ENCODE peak calls at places on chromosomes 13 and 19, in seven cellular contexts. T is iPS DF 6.9, L is fibroblast of lung, I is mesendoderm, S is Caco-2, W is thyroid gland, A is neuronal stem cell. M is an unnamed sample.

GRCh38 chr13:80132741-80133601 is 208.0 kb downstream of the SPRY2 start:
- DNase-seq in A (no peak), S (peak; percentile 87), I (peak; percentile 65), W (peak; percentile 62), L (peak; percentile 65), T (no peak), M (no peak)

GRCh38 chr13:90723381-90723780 is 624.1 kb upstream of the MIR17HG start:
- DNase-seq in A (no peak), T (no peak), S (no peak), W (no peak), I (no peak), L (no peak), M (no peak)

GRCh38 chr13:33184131-33184485 is 101.4 kb downstream of the STARD13 start:
- DNase-seq in W (no peak), T (no peak), L (no peak), S (no peak), I (peak; percentile 54), A (no peak), M (no peak)

GRCh38 chr19:27741236-27741635 is 1471.7 kb downstream of the UQCRFS1 start:
- DNase-seq in A (no peak), T (no peak), S (no peak), I (no peak), W (no peak), L (no peak), M (no peak)

GRCh38 chr19:28422791-28423650 is 789.9 kb downstream of the UQCRFS1 start:
- DNase-seq in T (no peak), S (no peak), L (no peak), I (peak; percentile 60), A (no peak), W (no peak), M (no peak)

GRCh38 chr19:1009043-1009975 is 9.1 kb downstream of the GRIN3B start:
- DNase-seq in W (no peak), L (peak; percentile 92), A (no peak), T (no peak), S (no peak), I (no peak), M (no peak)

GRCh38 chr13:95552539-95553270 is at the start of gene CLDN10:
- DNase-seq in T (peak; percentile 50), W (no peak), S (no peak), L (no peak), I (peak; percentile 80), A (peak; percentile 77), M (no peak)

GRCh38 chr19:29371766-29372415 is 153.9 kb upstream of the VSTM2B start:
- DNase-seq in S (no peak), A (no peak), L (no peak), I (no peak), W (no peak), T (no peak), M (no peak)

GRCh38 chr19:46975918-46976782 is 43.5 kb upstream of the NPAS1 start:
- DNase-seq in L (peak; percentile 97), W (peak; percentile 100), A (peak; percentile 59), I (peak; percentile 97), T (no peak), S (peak; percentile 68), M (no peak)

GRCh38 chr19:2661615-2662014 is 40.9 kb downstream of the GNG7 start:
- DNase-seq in L (no peak), W (no peak), A (no peak), T (no peak), I (peak; percentile 24), S (peak; percentile 62), M (no peak)

GRCh38 chr19:52115526-52116053 is 20.0 kb upstream of the ZNF841 start:
- DNase-seq in L (no peak), S (no peak), T (no peak), I (peak; percentile 20), A (no peak), W (no peak), M (no peak)

GRCh38 chr19:52114691-52115090 is 19.1 kb upstream of the ZNF841 start:
- DNase-seq in A (no peak), I (no peak), T (no peak), W (no peak), L (no peak), S (no peak), M (no peak)

DNA sequence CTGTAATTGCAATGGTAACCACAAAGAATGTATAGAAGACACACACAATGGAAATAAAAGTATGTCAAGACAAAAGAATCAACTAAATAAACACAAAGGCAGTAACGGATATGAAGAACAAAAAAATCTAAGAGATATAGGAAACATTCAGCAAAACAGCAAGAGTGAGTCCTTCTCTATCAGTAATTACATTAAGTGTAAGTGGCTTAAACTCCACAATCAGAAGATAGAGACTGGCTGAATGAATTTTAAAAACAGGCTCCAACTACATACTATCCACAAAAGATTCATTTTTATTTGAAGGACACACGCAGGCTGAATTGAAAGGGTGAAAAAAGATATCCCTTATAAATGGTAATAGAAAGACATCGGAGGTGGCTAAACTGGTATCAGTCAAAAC is 19.5 kb downstream of the ZNF616 start:
- DNase-seq in L (no peak), S (no peak), T (no peak), I (no peak), W (no peak), A (no peak), M (no peak)
- H3K36me3 ChIP-seq in L (peaks cover 4% of the 10 kb centered on the region), S (peaks cover 1% of the 10 kb centered on the region), T (peaks cover 20% of the 10 kb centered on the region), I (peaks cover 22% of the 10 kb centered on the region), W (peaks cover 70% of the 10 kb centered on the region), A (peaks cover 40% of the 10 kb centered on the region), M (no peaks in the 10 kb centered on the region)

DNA sequence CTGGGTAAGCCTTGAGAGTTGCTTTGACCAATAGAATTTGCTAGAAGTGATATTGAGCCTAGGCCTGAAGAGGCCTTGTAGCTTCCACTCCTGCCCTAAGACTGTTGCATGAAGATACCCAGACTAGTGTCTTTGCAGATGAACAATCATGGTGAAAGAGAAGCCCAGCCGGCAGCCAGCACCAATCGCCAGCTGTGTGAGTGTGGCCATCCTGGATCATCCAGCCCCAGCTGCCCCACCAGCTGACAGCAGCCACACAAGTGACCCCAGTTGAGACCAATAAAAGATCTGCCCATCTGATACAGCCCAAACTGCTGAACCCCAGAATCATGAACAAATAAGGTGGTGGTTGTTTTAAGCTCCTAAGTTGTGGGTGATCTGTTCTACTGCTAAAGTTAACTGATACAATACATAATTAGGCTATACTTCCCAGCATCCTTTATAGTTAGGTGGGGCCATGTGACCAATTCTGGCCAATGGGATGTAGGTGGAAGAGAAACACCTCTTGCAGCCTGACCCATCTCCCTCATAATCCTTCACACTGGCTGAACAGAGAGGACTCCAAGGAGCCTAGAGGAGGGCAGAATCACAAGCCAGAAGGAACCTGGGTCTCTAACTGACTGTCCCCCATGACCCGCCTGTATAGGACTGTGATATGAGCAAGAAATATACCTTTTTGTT is 9.4 kb upstream of the ZNF428 start:
- DNase-seq in L (no peak), S (no peak), I (no peak), T (no peak), A (no peak), W (no peak), M (no peak)
- H3K4me1 ChIP-seq in L (no peaks in the 10 kb centered on the region), S (no peaks in the 10 kb centered on the region), I (no peaks in the 10 kb centered on the region), T (peaks cover 2% of the 10 kb centered on the region), A (no peaks in the 10 kb centered on the region), W (no peaks in the 10 kb centered on the region), M (no peaks in the 10 kb centered on the region)

GRCh38 chr13:106424805-106425204 is 110.7 kb downstream of the EFNB2 start:
- DNase-seq in I (no peak), L (no peak), T (no peak), W (no peak), A (no peak), S (no peak), M (no peak)
- H3K36me3 ChIP-seq in I (no peaks in the 10 kb centered on the region), L (no peaks in the 10 kb centered on the region), T (no peaks in the 10 kb centered on the region), W (no peaks in the 10 kb centered on the region), A (no peaks in the 10 kb centered on the region), S (no peaks in the 10 kb centered on the region), M (no peaks in the 10 kb centered on the region)

GRCh38 chr13:59742467-59742866 is 421.3 kb downstream of the DIAPH3 start:
- DNase-seq in S (no peak), T (no peak), L (no peak), A (no peak), W (no peak), I (no peak), M (no peak)
- H3K4me1 ChIP-seq in S (peaks cover 18% of the 10 kb centered on the region), T (peaks cover 4% of the 10 kb centered on the region), L (peaks cover 7% of the 10 kb centered on the region), A (peaks cover 5% of the 10 kb centered on the region), W (no peaks in the 10 kb centered on the region), I (no peaks in the 10 kb centered on the region), M (no peaks in the 10 kb centered on the region)

GRCh38 chr13:113998781-113999617 is 25.1 kb upstream of the C13orf46 start:
- DNase-seq in A (no peak), T (no peak), W (peak; percentile 44), L (no peak), I (no peak), S (no peak), M (no peak)
- H3K36me3 ChIP-seq in A (peaks cover 6% of the 10 kb centered on the region), T (peaks cover 4% of the 10 kb centered on the region), W (no peaks in the 10 kb centered on the region), L (peaks cover 39% of the 10 kb centered on the region), I (no peaks in the 10 kb centered on the region), S (no peaks in the 10 kb centered on the region), M (no peaks in the 10 kb centered on the region)

GRCh38 chr19:35140898-35141626 is 2.0 kb upstream of the FXYD7 start:
- DNase-seq in I (peak; percentile 95), W (peak; percentile 54), A (peak; percentile 87), L (peak; percentile 85), S (peak; percentile 79), T (no peak), M (no peak)

GRCh38 chr19:35138305-35138799 is 272 bp upstream of the FXYD1 start:
- DNase-seq in W (no peak), A (no peak), I (no peak), S (no peak), T (no peak), L (peak; percentile 55), M (no peak)

GRCh38 chr19:35141627-35142401 is 1.2 kb upstream of the FXYD7 start:
- DNase-seq in S (no peak), L (no peak), I (no peak), T (no peak), A (no peak), W (no peak), M (no peak)

GRCh38 chr19:35140207-35140897 is 1.7 kb downstream of the FXYD1 start:
- DNase-seq in L (no peak), S (no peak), W (no peak), A (no peak), I (no peak), T (no peak), M (no peak)

GRCh38 chr19:35139618-35139943 is 957 bp downstream of the FXYD1 start:
- DNase-seq in T (no peak), W (no peak), L (no peak), A (no peak), S (no peak), I (no peak), M (no peak)
- H3K4me1 ChIP-seq in T (peaks cover 7% of the 10 kb centered on the region), W (peaks cover 21% of the 10 kb centered on the region), L (peaks cover 30% of the 10 kb centered on the region), A (peaks cover 33% of the 10 kb centered on the region), S (peaks cover 12% of the 10 kb centered on the region), I (peaks cover 4% of the 10 kb centered on the region), M (peaks cover 18% of the 10 kb centered on the region)

DNA sequence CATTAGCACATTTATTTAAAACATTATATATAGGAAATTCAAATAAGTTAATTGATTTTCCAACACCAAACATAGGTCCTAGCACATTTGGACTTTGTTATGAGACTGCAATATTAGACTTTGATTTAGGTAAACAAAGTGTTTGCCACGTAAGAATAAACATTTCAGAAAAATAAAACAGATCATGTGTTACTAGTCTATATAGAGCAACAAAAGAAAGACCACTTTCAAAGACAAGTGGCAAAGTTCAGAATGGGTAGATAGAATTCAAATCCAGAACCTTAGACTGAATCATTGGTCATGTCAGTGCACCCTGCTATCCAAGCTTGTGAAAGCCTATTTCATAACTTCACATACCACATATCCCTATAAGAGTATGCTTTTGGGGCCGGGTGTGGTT is 66.7 kb upstream of the PRR20A start:
- DNase-seq in T (no peak), S (no peak), W (no peak), A (no peak), I (no peak), L (no peak), M (no peak)
- H3K36me3 ChIP-seq in T (no peaks in the 10 kb centered on the region), S (no peaks in the 10 kb centered on the region), W (no peaks in the 10 kb centered on the region), A (no peaks in the 10 kb centered on the region), I (no peaks in the 10 kb centered on the region), L (no peaks in the 10 kb centered on the region), M (no peaks in the 10 kb centered on the region)

M was measured in Panc1.